ENCODE peak calls at places on chromosomes 2 and 18, in nine cellular contexts. Z is endothelial cell, C is nephron progenitor cell, A is bronchial epithelial cell, J is kidney, R is osteocyte, L is D721Med, T is adrenal gland, H is left ventricle myocardium inferior. O is an unnamed sample.

GRCh38 chr2:98552499-98553179 is 55.7 kb downstream of the COA5 start:
- DNase-seq in H (no peak), R (peak), A (peak), Z (no peak), J (no peak), L (no peak), C (no peak), T (no peak), O (no peak)

GRCh38 chr2:84838434-84839145 is 42.3 kb downstream of the TRABD2A start:
- DNase-seq in Z (no peak), H (no peak), J (no peak), T (no peak), L (no peak), A (no peak), C (no peak), R (no peak), O (peak)

GRCh38 chr2:103445356-103445755 is 683.5 kb downstream of the TMEM182 start:
- DNase-seq in H (no peak), A (no peak), C (no peak), Z (no peak), L (no peak), T (no peak), R (no peak), J (no peak), O (no peak)

GRCh38 chr2:37836711-37837110 is 88.4 kb upstream of the RMDN2 start:
- DNase-seq in L (no peak), R (peak), A (no peak), C (no peak), H (no peak), T (no peak), Z (no peak), J (no peak), O (no peak)

GRCh38 chr2:68663371-68664156 is 20.2 kb downstream of the PROKR1 start:
- DNase-seq in L (no peak), T (no peak), Z (no peak), R (no peak), H (no peak), A (no peak), C (no peak), J (no peak), O (no peak)

GRCh38 chr2:217418090-217418489 is 558.2 kb upstream of the TNP1 start:
- DNase-seq in A (no peak), L (no peak), R (no peak), J (no peak), T (no peak), Z (no peak), C (no peak), H (no peak), O (peak)

GRCh38 chr2:201715459-201715858 is 17.0 kb upstream of the MPP4 start:
- DNase-seq in T (no peak), R (no peak), Z (no peak), A (no peak), C (no peak), J (no peak), L (no peak), H (no peak), O (no peak)

GRCh38 chr2:240125749-240126148 is 10.4 kb downstream of the COPS9 start:
- DNase-seq in A (no peak), T (no peak), H (no peak), R (peak), Z (no peak), C (no peak), L (no peak), J (peak), O (no peak)

GRCh38 chr2:150091896-150092295 is 395.6 kb downstream of the RND3 start:
- DNase-seq in R (no peak), A (no peak), C (no peak), Z (no peak), J (no peak), H (no peak), T (no peak), L (no peak), O (no peak)

GRCh38 chr2:45941758-45942738 is 290.6 kb downstream of the PRKCE start:
- DNase-seq in C (no peak), L (no peak), H (no peak), Z (no peak), J (no peak), A (peak), T (no peak), R (no peak), O (peak)

GRCh38 chr2:46163804-46164569 is 133.2 kb upstream of the EPAS1 start:
- DNase-seq in Z (no peak), L (no peak), C (no peak), J (no peak), R (no peak), T (no peak), H (no peak), A (peak), O (peak)

GRCh38 chr2:24919977-24920812 is at the start of gene ADCY3:
- DNase-seq in Z (peak), L (peak), R (no peak), A (no peak), C (peak), J (peak), H (peak), T (peak), O (peak)

GRCh38 chr2:47269316-47270232 is 114.5 kb upstream of the STPG4 start:
- DNase-seq in A (peak), C (no peak), H (peak), L (no peak), Z (no peak), R (no peak), T (peak), J (peak), O (peak)

GRCh38 chr2:240588669-240589068 is 2.1 kb downstream of the CAPN10 start:
- DNase-seq in R (no peak), T (no peak), C (no peak), A (no peak), H (no peak), Z (no peak), J (peak), L (no peak), O (no peak)

GRCh38 chr18:7748252-7749000 is 181.3 kb downstream of the PTPRM start:
- DNase-seq in T (no peak), J (no peak), H (no peak), Z (no peak), C (no peak), A (no peak), L (no peak), R (no peak), O (no peak)

GRCh38 chr2:25324251-25324650 is 17.5 kb downstream of the DNMT3A start:
- DNase-seq in R (no peak), T (no peak), J (no peak), C (no peak), Z (no peak), L (no peak), H (no peak), A (no peak), O (no peak)

GRCh38 chr2:40758778-40759177 is 306.9 kb upstream of the SLC8A1 start:
- DNase-seq in L (no peak), T (no peak), J (no peak), Z (no peak), C (no peak), H (no peak), A (no peak), R (no peak), O (peak)

GRCh38 chr2:40754912-40755311 is 303.0 kb upstream of the SLC8A1 start:
- DNase-seq in Z (no peak), H (no peak), J (no peak), T (no peak), R (no peak), L (no peak), C (no peak), A (no peak), O (no peak)

GRCh38 chr2:40760071-40760666 is 308.3 kb upstream of the SLC8A1 start:
- DNase-seq in R (no peak), C (peak), H (no peak), Z (peak), J (no peak), L (no peak), A (peak), T (no peak), O (peak)
- TF ChIP-seq CTCF in R (peak), C (peak), H (peak), Z (peak), J (peak), L (peak), A (peak), T (peak), O (peak)

GRCh38 chr2:205721057-205721767 is 38.9 kb downstream of the NRP2 start:
- DNase-seq in R (no peak), Z (peak), L (peak), J (no peak), T (no peak), A (no peak), H (no peak), C (no peak), O (no peak)
- TF ChIP-seq CTCF in R (peak), Z (peak), L (peak), J (no peak), T (no peak), A (peak), H (peak), C (no peak), O (peak)

DNA sequence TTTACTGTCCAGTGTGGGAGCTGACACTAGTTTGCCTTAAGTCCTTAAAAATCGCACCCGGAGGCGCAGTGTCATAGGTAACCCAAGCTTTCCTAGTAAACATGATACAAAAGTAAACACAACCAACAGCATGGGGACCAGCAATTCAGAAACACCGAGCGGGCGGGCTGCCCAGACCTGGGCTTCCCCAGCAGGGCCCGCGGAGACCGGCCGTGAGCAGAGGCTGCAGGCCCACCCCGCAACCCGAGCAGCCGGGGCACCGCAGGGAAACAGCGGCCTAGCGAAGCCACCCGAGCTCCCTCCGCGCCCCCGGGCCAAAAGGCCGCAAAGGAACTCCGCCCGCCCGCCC is 296 bp downstream of the TTC21B start:
- DNase-seq in L (no peak), A (peak), H (no peak), C (no peak), J (no peak), T (no peak), Z (no peak), R (no peak), O (no peak)
- TF ChIP-seq CTCF in L (no peak), A (no peak), H (no peak), C (no peak), J (no peak), T (no peak), Z (no peak), R (no peak), O (no peak)

GRCh38 chr2:207529330-207530159 is at the start of gene CREB1:
- DNase-seq in A (peak), L (peak), T (peak), J (peak), H (peak), Z (peak), C (peak), R (peak), O (peak)
- TF ChIP-seq CTCF in A (no peak), L (no peak), T (no peak), J (peak), H (no peak), Z (no peak), C (no peak), R (no peak), O (no peak)

GRCh38 chr18:267688-268552 is at the start of gene THOC1:
- DNase-seq in J (peak), C (peak), R (peak), H (peak), A (peak), Z (peak), T (peak), L (peak), O (peak)
- TF ChIP-seq CTCF in J (peak), C (no peak), R (no peak), H (no peak), A (no peak), Z (no peak), T (no peak), L (no peak), O (no peak)

DNA sequence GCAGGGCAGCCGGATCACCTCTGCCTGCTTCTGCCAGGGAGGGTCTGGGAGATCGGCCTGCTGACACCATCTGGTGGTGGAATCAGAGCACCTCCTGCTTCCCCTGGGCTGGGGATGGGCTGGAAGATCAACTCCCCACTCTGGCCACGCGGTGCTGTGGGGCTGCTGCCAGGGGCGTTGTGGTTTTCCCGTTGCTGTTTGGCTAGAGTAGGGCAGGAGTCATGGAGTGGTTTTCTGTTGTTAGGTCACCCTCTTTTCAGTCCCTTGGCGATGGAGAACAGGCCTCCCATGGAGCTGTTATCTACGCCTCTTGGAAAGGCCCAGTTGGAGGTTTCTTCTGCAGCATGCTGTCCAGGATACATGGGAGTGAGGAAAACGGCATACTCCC is 15.2 kb downstream of the BCL2L11 start:
- DNase-seq in H (peak), J (peak), Z (no peak), C (no peak), R (no peak), T (no peak), A (no peak), L (no peak), O (peak)
- TF ChIP-seq CTCF in H (peak), J (no peak), Z (no peak), C (no peak), R (no peak), T (no peak), A (peak), L (peak), O (peak)

GRCh38 chr18:54737986-54738385 is 90.3 kb upstream of the RAB27B start:
- DNase-seq in R (no peak), A (peak), L (no peak), Z (no peak), T (no peak), J (no peak), H (no peak), C (no peak), O (peak)

GRCh38 chr18:54739476-54739875 is 88.8 kb upstream of the RAB27B start:
- DNase-seq in J (no peak), C (no peak), Z (no peak), A (no peak), R (no peak), L (no peak), H (no peak), T (no peak), O (peak)

GRCh38 chr18:54736981-54737380 is 91.3 kb upstream of the RAB27B start:
- DNase-seq in L (no peak), A (peak), C (no peak), T (no peak), H (no peak), Z (no peak), J (no peak), R (no peak), O (no peak)

DNA sequence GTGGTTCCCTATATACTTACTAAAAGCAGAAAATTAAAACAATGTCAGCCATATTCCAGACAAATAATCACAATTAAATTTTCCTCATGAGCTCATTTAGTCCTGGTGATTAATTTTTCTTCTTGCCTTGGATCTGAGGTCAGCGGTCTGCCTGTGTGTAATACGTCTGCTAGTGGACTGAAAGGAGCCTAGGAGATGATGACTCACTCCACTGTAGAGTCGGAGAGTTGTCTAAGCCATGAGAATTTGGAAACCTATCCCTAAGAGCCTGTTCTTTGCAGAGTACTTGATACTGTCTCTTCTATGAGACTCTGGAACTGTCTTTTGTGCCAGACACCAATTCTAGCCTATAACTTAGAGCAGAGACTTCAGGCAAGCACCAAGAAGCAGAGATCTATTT is 94.2 kb upstream of the RAB27B start:
- DNase-seq in J (no peak), T (no peak), R (no peak), L (no peak), Z (no peak), C (no peak), A (peak), H (no peak), O (peak)
- TF ChIP-seq CTCF in J (no peak), T (no peak), R (no peak), L (no peak), Z (no peak), C (no peak), A (no peak), H (no peak), O (no peak)

DNA sequence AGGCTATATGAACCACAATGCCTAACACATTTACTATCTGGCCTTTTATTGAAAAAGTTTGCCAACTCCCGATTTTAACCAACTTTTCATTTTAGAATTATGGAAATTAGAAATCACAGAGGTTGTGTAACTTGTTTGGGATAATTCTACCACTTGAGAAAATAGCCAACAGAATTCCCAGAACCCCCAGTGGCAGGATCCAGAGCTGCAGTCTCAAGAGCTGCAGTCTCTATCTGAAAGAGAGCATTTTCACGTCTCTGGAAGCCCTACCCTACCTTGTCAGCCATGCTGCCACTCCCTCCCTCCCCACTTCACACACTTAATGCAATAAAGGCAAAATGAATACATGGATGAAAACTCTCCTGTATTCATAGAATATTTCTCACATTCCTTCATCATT is 23.4 kb upstream of the TSPYL6 start:
- DNase-seq in L (no peak), H (no peak), R (no peak), Z (no peak), C (no peak), J (no peak), A (no peak), T (no peak), O (no peak)
- TF ChIP-seq CTCF in L (no peak), H (peak), R (no peak), Z (peak), C (peak), J (no peak), A (peak), T (no peak), O (peak)